ENCODE peak calls at places on chromosomes 4 and X, in five cellular contexts. Y is K562, S is upper lobe of left lung, R is HepG2, L is GM12878. A is an unnamed sample. For H3K4me1, the result is how much of the 10 kb centered on the place peaks cover.

GRCh38 chr4:3388461-3389185 is 53.1 kb upstream of the HGFAC start:
- ATAC-seq in L (peak), R (no peak), Y (no peak), S (peak), A (peak)

GRCh38 chr4:74440356-74440755 is 4.6 kb upstream of the AREG start:
- ATAC-seq in R (peak), L (no peak), S (no peak), Y (no peak), A (no peak)

GRCh38 chr4:35883108-35883507 is 361.2 kb downstream of the ARAP2 start:
- ATAC-seq in R (no peak), L (peak), S (no peak), Y (no peak), A (no peak)

GRCh38 chr4:74635074-74635473 is 159.2 kb downstream of the BTC start:
- ATAC-seq in Y (no peak), S (no peak), L (no peak), R (no peak), A (no peak)

GRCh38 chr4:116788723-116789122 is 296.7 kb downstream of the TRAM1L1 start:
- ATAC-seq in Y (no peak), L (no peak), R (no peak), S (peak), A (no peak)

GRCh38 chr4:67575232-67575888 is 16.8 kb downstream of the STAP1 start:
- ATAC-seq in L (peak), R (no peak), S (no peak), Y (peak), A (no peak)

GRCh38 chr4:52317981-52318380 is 266.9 kb downstream of the SPATA18 start:
- ATAC-seq in R (no peak), Y (no peak), L (no peak), S (no peak), A (no peak)

GRCh38 chrX:9370888-9371287 is 94.0 kb upstream of the TBL1X start:
- ATAC-seq in Y (no peak), S (peak), L (no peak), R (no peak), A (peak)

GRCh38 chr4:71239365-71239764 is 99.5 kb upstream of the SLC4A4 start:
- ATAC-seq in S (no peak), L (no peak), R (no peak), Y (no peak), A (no peak)

GRCh38 chrX:53674581-53674980 is 11.9 kb downstream of the HUWE1 start:
- ATAC-seq in Y (no peak), R (no peak), S (no peak), L (no peak), A (no peak)

GRCh38 chrX:115268421-115268820 is 21.1 kb upstream of the LUZP4 start:
- ATAC-seq in S (no peak), Y (no peak), R (peak), L (peak), A (no peak)

GRCh38 chrX:94265323-94265722 is 591.3 kb downstream of the FAM133A start:
- ATAC-seq in S (no peak), R (no peak), L (no peak), Y (no peak), A (no peak)

GRCh38 chrX:68833855-68834331 is 5.1 kb downstream of the EFNB1 start:
- ATAC-seq in Y (no peak), L (peak), R (no peak), S (no peak), A (no peak)

GRCh38 chrX:25028726-25029125 is 13.0 kb upstream of the ARX start:
- ATAC-seq in Y (no peak), R (no peak), S (no peak), L (no peak), A (no peak)

GRCh38 chrX:32448320-32448719 is 763.0 kb downstream of the DMD start:
- ATAC-seq in R (no peak), Y (no peak), S (no peak), L (peak), A (no peak)

GRCh38 chr4:138034871-138035270 is 207.3 kb downstream of the SLC7A11 start:
- ATAC-seq in L (no peak), R (no peak), S (no peak), Y (no peak), A (no peak)

GRCh38 chr4:90357117-90357710 is 230.0 kb downstream of the CCSER1 start:
- ATAC-seq in R (peak), L (peak), S (no peak), Y (no peak), A (no peak)

GRCh38 chr4:168877779-168878491 is 132.1 kb downstream of the CBR4 start:
- ATAC-seq in L (peak), S (peak), R (no peak), Y (no peak), A (peak)

GRCh38 chrX:112048707-112049106 is 33.9 kb downstream of the TRPC5 start:
- ATAC-seq in L (no peak), Y (no peak), R (no peak), S (no peak), A (no peak)

GRCh38 chrX:129522184-129523059 is 868 bp downstream of the SMARCA1 start:
- ATAC-seq in Y (peak), L (no peak), R (peak), S (peak), A (peak)

GRCh38 chrX:7580127-7580526 is 262.8 kb upstream of the VCX start:
- ATAC-seq in S (no peak), R (no peak), L (no peak), Y (no peak), A (no peak)

GRCh38 chr4:14925471-14925870 is 76.8 kb upstream of the CPEB2 start:
- ATAC-seq in L (no peak), S (no peak), R (no peak), Y (no peak), A (no peak)

GRCh38 chr4:185992585-185992984 is 76.4 kb upstream of the TLR3 start:
- ATAC-seq in R (no peak), L (no peak), Y (no peak), S (no peak), A (no peak)

GRCh38 chrX:134144231-134144630 is 92.8 kb upstream of the CCDC160 start:
- ATAC-seq in R (peak), L (peak), Y (peak), S (no peak), A (no peak)

GRCh38 chr4:76791479-76791878 is 106.5 kb downstream of the SOWAHB start:
- ATAC-seq in R (no peak), Y (no peak), S (no peak), L (no peak), A (no peak)

GRCh38 chr4:5416637-5417036 is 291.7 kb downstream of the EVC2 start:
- ATAC-seq in S (no peak), R (no peak), Y (no peak), L (peak), A (no peak)

GRCh38 chr4:120085705-120086104 is 19.1 kb upstream of the MAD2L1 start:
- ATAC-seq in R (no peak), Y (no peak), L (peak), S (no peak), A (no peak)

DNA sequence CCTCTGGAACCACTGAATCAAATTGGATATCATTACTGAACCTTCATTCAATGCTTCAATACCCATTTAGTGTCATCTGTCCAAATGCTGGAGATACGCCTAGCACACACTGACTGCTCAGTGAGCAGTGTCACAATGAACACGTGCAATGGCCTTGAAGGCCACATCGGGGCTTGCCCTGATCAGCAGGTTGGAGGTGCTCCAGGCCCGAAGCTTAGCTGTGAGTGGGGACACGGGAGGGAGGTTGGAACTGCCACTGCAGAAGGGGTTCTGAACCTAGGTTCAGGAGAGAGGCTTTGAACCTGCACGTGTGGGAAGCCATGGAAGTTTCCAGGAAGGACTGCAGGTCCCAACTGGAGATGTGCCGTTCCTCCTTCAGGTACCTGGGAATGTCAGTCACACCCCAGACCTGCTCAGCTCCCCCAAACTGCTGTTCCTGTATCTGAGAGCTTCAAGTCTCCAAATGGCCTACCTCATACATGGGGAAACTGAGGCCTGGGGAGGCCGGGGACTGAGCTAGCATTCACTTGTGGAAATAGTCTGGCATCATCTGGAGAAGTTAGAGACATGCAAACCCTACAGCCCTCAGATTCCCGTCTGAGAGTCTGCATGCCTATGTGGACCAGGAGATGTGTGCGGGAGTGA is 1.9 kb upstream of the WAS start:
- ATAC-seq in Y (no peak), R (no peak), S (no peak), L (no peak), A (no peak)
- TF ChIP-seq EP300 in Y (no peak), R (no peak), S (no peak), L (no peak), A (no peak)

GRCh38 chr4:83356899-83357661 is 22.4 kb upstream of the HPSE start:
- ATAC-seq in Y (no peak), R (no peak), S (peak), L (peak), A (peak)
- TF ChIP-seq POLR2AphosphoS5 in Y (no peak), R (no peak), S (no peak), L (no peak), A (no peak)

GRCh38 chr4:94507281-94507680 is 55.5 kb downstream of the PDLIM5 start:
- ATAC-seq in S (no peak), L (no peak), R (no peak), Y (no peak), A (no peak)
- H3K4me1 ChIP-seq in S (under half), L (under half), R (under half), Y (under half), A (under half)

DNA sequence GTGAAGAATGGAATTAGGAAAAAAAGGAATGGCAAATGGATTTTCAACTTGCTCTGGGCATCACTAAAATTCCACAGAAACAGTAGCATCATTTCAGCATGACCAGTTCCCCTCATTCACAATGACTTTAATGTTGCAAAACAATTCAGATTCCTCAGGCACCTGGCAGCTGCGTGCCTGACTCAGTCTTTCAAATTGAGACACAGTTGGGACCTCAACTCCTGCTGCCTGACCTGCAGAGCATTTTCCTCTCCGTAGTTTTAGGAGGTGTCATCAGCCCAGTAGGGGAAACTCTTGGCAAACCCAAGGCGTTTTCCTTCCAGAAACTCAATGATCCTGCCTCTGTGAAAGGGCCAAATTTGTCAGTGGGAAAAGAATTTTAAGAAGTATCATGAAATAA is 388.9 kb downstream of the SPRY1 start:
- ATAC-seq in R (no peak), S (peak), Y (no peak), L (no peak), A (peak)
- TF ChIP-seq EP300 in R (no peak), S (no peak), Y (no peak), L (no peak), A (no peak)

GRCh38 chr4:27217261-27217769 is 356.7 kb downstream of the STIM2 start:
- ATAC-seq in Y (no peak), R (no peak), L (no peak), S (peak), A (no peak)

GRCh38 chr4:27218013-27218412 is 357.4 kb downstream of the STIM2 start:
- ATAC-seq in Y (no peak), R (no peak), S (no peak), L (no peak), A (no peak)

GRCh38 chr4:27210874-27211428 is 350.3 kb downstream of the STIM2 start:
- ATAC-seq in S (no peak), R (no peak), L (no peak), Y (no peak), A (no peak)

GRCh38 chr4:27215421-27215820 is 354.8 kb downstream of the STIM2 start:
- ATAC-seq in R (no peak), L (no peak), S (no peak), Y (no peak), A (no peak)
- TF ChIP-seq POLR2AphosphoS5 in R (no peak), L (no peak), S (no peak), Y (no peak), A (no peak)

GRCh38 chr4:40243390-40243948 is 46.6 kb downstream of the RHOH start:
- ATAC-seq in L (no peak), R (no peak), Y (no peak), S (no peak), A (no peak)
- H3K4me1 ChIP-seq in L (under half), R (under half), Y (under half), S (under half), A (under half)

DNA sequence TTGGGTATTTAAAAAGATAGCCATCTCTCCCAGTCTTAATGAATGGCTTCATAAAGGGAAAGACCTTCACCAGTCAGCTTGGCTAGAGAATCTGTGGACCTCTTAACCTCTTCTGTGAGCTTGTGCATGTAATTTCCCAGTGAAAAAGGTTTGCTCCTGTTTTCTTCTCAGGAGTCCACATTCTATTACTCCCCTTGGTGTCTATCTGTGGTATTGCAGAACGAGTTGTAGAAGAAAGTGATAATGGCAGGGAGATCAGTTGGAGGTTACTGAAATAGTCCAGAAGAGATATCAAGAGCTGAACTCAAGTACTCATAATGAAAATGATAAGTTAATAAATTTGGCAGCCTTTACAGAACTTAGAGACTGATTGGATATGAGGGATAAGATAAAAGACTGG is 16.5 kb upstream of the VAMP7 start:
- ATAC-seq in L (no peak), Y (no peak), R (peak), S (no peak), A (no peak)
- TF ChIP-seq EP300 in L (no peak), Y (no peak), R (no peak), S (no peak), A (no peak)

GRCh38 chr4:110196871-110197420 is 1.5 kb downstream of the ELOVL6 start:
- ATAC-seq in Y (peak), S (peak), L (peak), R (peak), A (peak)
- TF ChIP-seq POLR2AphosphoS5 in Y (no peak), S (peak), L (no peak), R (no peak), A (no peak)

A was measured in gastroesophageal sphincter.